ENCODE peak calls at places on chromosomes 7 and 10, in ten cellular contexts. One of them, this sample, is unnamed.

GRCh38 chr10:116417821-116418220 is 9.8 kb upstream of the PNLIPRP3 start:
- DNase-seq in nucleus accumbens: no peak
- DNase-seq in DMS153: no peak
- DNase-seq in endothelial cell of umbilical vein: no peak
- DNase-seq in CD8-positive, alpha-beta T cell: no peak
- DNase-seq in psoas muscle: no peak
- DNase-seq in HCT116: no peak
- DNase-seq in left ventricle myocardium superior: no peak
- DNase-seq in kidney glomerular epithelial cell: no peak
- DNase-seq in activated CD4-positive, alpha-beta T cell treated with anti-CD3 and anti-CD28 coated beads, Interleukin-2, amount 50 U/mL, for 48 hours: no peak
- DNase-seq in this sample: no peak

GRCh38 chr7:52838981-52839411 is 196.4 kb upstream of the POM121L12 start:
- DNase-seq in activated CD4-positive, alpha-beta T cell treated with anti-CD3 and anti-CD28 coated beads, Interleukin-2, amount 50 U/mL, for 48 hours: no peak
- DNase-seq in endothelial cell of umbilical vein: peak
- DNase-seq in psoas muscle: no peak
- DNase-seq in HCT116: no peak
- DNase-seq in kidney glomerular epithelial cell: peak
- DNase-seq in nucleus accumbens: no peak
- DNase-seq in DMS153: no peak
- DNase-seq in CD8-positive, alpha-beta T cell: no peak
- DNase-seq in left ventricle myocardium superior: no peak
- DNase-seq in this sample: no peak

GRCh38 chr7:154698726-154699291 is 304.1 kb downstream of the PAXIP1 start:
- DNase-seq in nucleus accumbens: no peak
- DNase-seq in DMS153: no peak
- DNase-seq in activated CD4-positive, alpha-beta T cell treated with anti-CD3 and anti-CD28 coated beads, Interleukin-2, amount 50 U/mL, for 48 hours: no peak
- DNase-seq in kidney glomerular epithelial cell: no peak
- DNase-seq in endothelial cell of umbilical vein: no peak
- DNase-seq in CD8-positive, alpha-beta T cell: no peak
- DNase-seq in psoas muscle: no peak
- DNase-seq in HCT116: no peak
- DNase-seq in left ventricle myocardium superior: no peak
- DNase-seq in this sample: peak

GRCh38 chr10:125060851-125061556 is 99.4 kb downstream of the CTBP2 start:
- DNase-seq in CD8-positive, alpha-beta T cell: no peak
- DNase-seq in HCT116: peak
- DNase-seq in kidney glomerular epithelial cell: peak
- DNase-seq in psoas muscle: peak
- DNase-seq in nucleus accumbens: peak
- DNase-seq in left ventricle myocardium superior: peak
- DNase-seq in endothelial cell of umbilical vein: peak
- DNase-seq in DMS153: no peak
- DNase-seq in activated CD4-positive, alpha-beta T cell treated with anti-CD3 and anti-CD28 coated beads, Interleukin-2, amount 50 U/mL, for 48 hours: peak
- DNase-seq in this sample: no peak

GRCh38 chr10:36256905-36257304 is 614.8 kb upstream of the FZD8 start:
- DNase-seq in DMS153: no peak
- DNase-seq in kidney glomerular epithelial cell: peak
- DNase-seq in CD8-positive, alpha-beta T cell: no peak
- DNase-seq in HCT116: no peak
- DNase-seq in nucleus accumbens: no peak
- DNase-seq in activated CD4-positive, alpha-beta T cell treated with anti-CD3 and anti-CD28 coated beads, Interleukin-2, amount 50 U/mL, for 48 hours: no peak
- DNase-seq in psoas muscle: no peak
- DNase-seq in endothelial cell of umbilical vein: no peak
- DNase-seq in left ventricle myocardium superior: no peak
- DNase-seq in this sample: no peak

GRCh38 chr10:45471531-45472310 is 97.7 kb downstream of the ALOX5 start:
- DNase-seq in psoas muscle: no peak
- DNase-seq in DMS153: no peak
- DNase-seq in endothelial cell of umbilical vein: peak
- DNase-seq in left ventricle myocardium superior: no peak
- DNase-seq in kidney glomerular epithelial cell: no peak
- DNase-seq in HCT116: no peak
- DNase-seq in nucleus accumbens: no peak
- DNase-seq in activated CD4-positive, alpha-beta T cell treated with anti-CD3 and anti-CD28 coated beads, Interleukin-2, amount 50 U/mL, for 48 hours: no peak
- DNase-seq in CD8-positive, alpha-beta T cell: no peak
- DNase-seq in this sample: no peak

GRCh38 chr7:140726304-140726703 is 29.8 kb downstream of the NDUFB2 start:
- DNase-seq in HCT116: peak
- DNase-seq in endothelial cell of umbilical vein: peak
- DNase-seq in DMS153: no peak
- DNase-seq in left ventricle myocardium superior: no peak
- DNase-seq in CD8-positive, alpha-beta T cell: no peak
- DNase-seq in kidney glomerular epithelial cell: peak
- DNase-seq in nucleus accumbens: no peak
- DNase-seq in activated CD4-positive, alpha-beta T cell treated with anti-CD3 and anti-CD28 coated beads, Interleukin-2, amount 50 U/mL, for 48 hours: no peak
- DNase-seq in psoas muscle: no peak
- DNase-seq in this sample: no peak

GRCh38 chr10:70779685-70780369 is 5.3 kb downstream of the TBATA start:
- DNase-seq in kidney glomerular epithelial cell: no peak
- DNase-seq in psoas muscle: no peak
- DNase-seq in CD8-positive, alpha-beta T cell: no peak
- DNase-seq in HCT116: no peak
- DNase-seq in left ventricle myocardium superior: no peak
- DNase-seq in DMS153: no peak
- DNase-seq in endothelial cell of umbilical vein: no peak
- DNase-seq in activated CD4-positive, alpha-beta T cell treated with anti-CD3 and anti-CD28 coated beads, Interleukin-2, amount 50 U/mL, for 48 hours: no peak
- DNase-seq in nucleus accumbens: no peak
- DNase-seq in this sample: no peak

GRCh38 chr10:94571528-94571927 is 25.9 kb downstream of the HELLS start:
- DNase-seq in psoas muscle: no peak
- DNase-seq in CD8-positive, alpha-beta T cell: no peak
- DNase-seq in endothelial cell of umbilical vein: no peak
- DNase-seq in kidney glomerular epithelial cell: no peak
- DNase-seq in left ventricle myocardium superior: no peak
- DNase-seq in activated CD4-positive, alpha-beta T cell treated with anti-CD3 and anti-CD28 coated beads, Interleukin-2, amount 50 U/mL, for 48 hours: no peak
- DNase-seq in DMS153: no peak
- DNase-seq in HCT116: no peak
- DNase-seq in nucleus accumbens: no peak
- DNase-seq in this sample: no peak

GRCh38 chr10:60594476-60595051 is 183.7 kb upstream of the CDK1 start:
- DNase-seq in activated CD4-positive, alpha-beta T cell treated with anti-CD3 and anti-CD28 coated beads, Interleukin-2, amount 50 U/mL, for 48 hours: no peak
- DNase-seq in HCT116: no peak
- DNase-seq in endothelial cell of umbilical vein: no peak
- DNase-seq in DMS153: no peak
- DNase-seq in CD8-positive, alpha-beta T cell: no peak
- DNase-seq in psoas muscle: no peak
- DNase-seq in kidney glomerular epithelial cell: no peak
- DNase-seq in nucleus accumbens: no peak
- DNase-seq in left ventricle myocardium superior: no peak
- DNase-seq in this sample: no peak

GRCh38 chr7:32879460-32879859 is 12.1 kb downstream of the KBTBD2 start:
- DNase-seq in HCT116: no peak
- DNase-seq in psoas muscle: no peak
- DNase-seq in activated CD4-positive, alpha-beta T cell treated with anti-CD3 and anti-CD28 coated beads, Interleukin-2, amount 50 U/mL, for 48 hours: no peak
- DNase-seq in DMS153: no peak
- DNase-seq in kidney glomerular epithelial cell: peak
- DNase-seq in endothelial cell of umbilical vein: peak
- DNase-seq in left ventricle myocardium superior: no peak
- DNase-seq in nucleus accumbens: no peak
- DNase-seq in CD8-positive, alpha-beta T cell: no peak
- DNase-seq in this sample: no peak

GRCh38 chr7:24152356-24152755 is 131.6 kb upstream of the NPY start:
- DNase-seq in kidney glomerular epithelial cell: no peak
- DNase-seq in left ventricle myocardium superior: no peak
- DNase-seq in activated CD4-positive, alpha-beta T cell treated with anti-CD3 and anti-CD28 coated beads, Interleukin-2, amount 50 U/mL, for 48 hours: no peak
- DNase-seq in psoas muscle: no peak
- DNase-seq in DMS153: no peak
- DNase-seq in endothelial cell of umbilical vein: no peak
- DNase-seq in CD8-positive, alpha-beta T cell: no peak
- DNase-seq in HCT116: no peak
- DNase-seq in nucleus accumbens: no peak
- DNase-seq in this sample: no peak

GRCh38 chr7:30057741-30058140 is 29.5 kb downstream of the PLEKHA8 start:
- DNase-seq in endothelial cell of umbilical vein: no peak
- DNase-seq in kidney glomerular epithelial cell: no peak
- DNase-seq in activated CD4-positive, alpha-beta T cell treated with anti-CD3 and anti-CD28 coated beads, Interleukin-2, amount 50 U/mL, for 48 hours: no peak
- DNase-seq in DMS153: no peak
- DNase-seq in nucleus accumbens: no peak
- DNase-seq in left ventricle myocardium superior: no peak
- DNase-seq in CD8-positive, alpha-beta T cell: no peak
- DNase-seq in HCT116: no peak
- DNase-seq in psoas muscle: no peak
- DNase-seq in this sample: no peak

GRCh38 chr10:124992462-124993344 is 50.8 kb downstream of the ZRANB1 start:
- DNase-seq in left ventricle myocardium superior: peak
- DNase-seq in psoas muscle: peak
- DNase-seq in HCT116: peak
- DNase-seq in endothelial cell of umbilical vein: peak
- DNase-seq in CD8-positive, alpha-beta T cell: no peak
- DNase-seq in kidney glomerular epithelial cell: peak
- DNase-seq in nucleus accumbens: peak
- DNase-seq in DMS153: no peak
- DNase-seq in activated CD4-positive, alpha-beta T cell treated with anti-CD3 and anti-CD28 coated beads, Interleukin-2, amount 50 U/mL, for 48 hours: peak
- DNase-seq in this sample: no peak

GRCh38 chr10:124088944-124089343 is 4.5 kb downstream of the CHST15 start:
- DNase-seq in DMS153: no peak
- DNase-seq in HCT116: no peak
- DNase-seq in left ventricle myocardium superior: no peak
- DNase-seq in endothelial cell of umbilical vein: no peak
- DNase-seq in kidney glomerular epithelial cell: no peak
- DNase-seq in nucleus accumbens: peak
- DNase-seq in CD8-positive, alpha-beta T cell: no peak
- DNase-seq in psoas muscle: no peak
- DNase-seq in activated CD4-positive, alpha-beta T cell treated with anti-CD3 and anti-CD28 coated beads, Interleukin-2, amount 50 U/mL, for 48 hours: no peak
- DNase-seq in this sample: no peak

GRCh38 chr7:108181073-108181985 is 51.2 kb upstream of the LAMB4 start:
- DNase-seq in nucleus accumbens: no peak
- DNase-seq in psoas muscle: no peak
- DNase-seq in endothelial cell of umbilical vein: peak
- DNase-seq in DMS153: no peak
- DNase-seq in CD8-positive, alpha-beta T cell: no peak
- DNase-seq in HCT116: peak
- DNase-seq in left ventricle myocardium superior: no peak
- DNase-seq in activated CD4-positive, alpha-beta T cell treated with anti-CD3 and anti-CD28 coated beads, Interleukin-2, amount 50 U/mL, for 48 hours: no peak
- DNase-seq in kidney glomerular epithelial cell: peak
- DNase-seq in this sample: no peak

GRCh38 chr10:59240581-59241183 is 64.2 kb downstream of the PHYHIPL start:
- DNase-seq in CD8-positive, alpha-beta T cell: no peak
- DNase-seq in DMS153: peak
- DNase-seq in psoas muscle: no peak
- DNase-seq in left ventricle myocardium superior: no peak
- DNase-seq in nucleus accumbens: no peak
- DNase-seq in HCT116: peak
- DNase-seq in kidney glomerular epithelial cell: peak
- DNase-seq in endothelial cell of umbilical vein: peak
- DNase-seq in activated CD4-positive, alpha-beta T cell treated with anti-CD3 and anti-CD28 coated beads, Interleukin-2, amount 50 U/mL, for 48 hours: no peak
- DNase-seq in this sample: no peak

GRCh38 chr7:91046322-91047088 is 217.7 kb upstream of the FZD1 start:
- DNase-seq in activated CD4-positive, alpha-beta T cell treated with anti-CD3 and anti-CD28 coated beads, Interleukin-2, amount 50 U/mL, for 48 hours: no peak
- DNase-seq in psoas muscle: no peak
- DNase-seq in DMS153: no peak
- DNase-seq in left ventricle myocardium superior: no peak
- DNase-seq in kidney glomerular epithelial cell: no peak
- DNase-seq in HCT116: no peak
- DNase-seq in nucleus accumbens: no peak
- DNase-seq in endothelial cell of umbilical vein: peak
- DNase-seq in CD8-positive, alpha-beta T cell: no peak
- DNase-seq in this sample: no peak

GRCh38 chr7:121113288-121113687 is 124.8 kb downstream of the CPED1 start:
- DNase-seq in left ventricle myocardium superior: no peak
- DNase-seq in CD8-positive, alpha-beta T cell: no peak
- DNase-seq in DMS153: no peak
- DNase-seq in nucleus accumbens: no peak
- DNase-seq in HCT116: no peak
- DNase-seq in psoas muscle: no peak
- DNase-seq in kidney glomerular epithelial cell: peak
- DNase-seq in activated CD4-positive, alpha-beta T cell treated with anti-CD3 and anti-CD28 coated beads, Interleukin-2, amount 50 U/mL, for 48 hours: no peak
- DNase-seq in endothelial cell of umbilical vein: no peak
- DNase-seq in this sample: no peak

GRCh38 chr10:82041018-82041417 is 166.0 kb downstream of the NRG3 start:
- DNase-seq in DMS153: no peak
- DNase-seq in activated CD4-positive, alpha-beta T cell treated with anti-CD3 and anti-CD28 coated beads, Interleukin-2, amount 50 U/mL, for 48 hours: no peak
- DNase-seq in nucleus accumbens: no peak
- DNase-seq in endothelial cell of umbilical vein: no peak
- DNase-seq in CD8-positive, alpha-beta T cell: no peak
- DNase-seq in kidney glomerular epithelial cell: peak
- DNase-seq in HCT116: no peak
- DNase-seq in left ventricle myocardium superior: no peak
- DNase-seq in psoas muscle: no peak
- DNase-seq in this sample: no peak

GRCh38 chr7:91596287-91596686 is 284.2 kb downstream of the MTERF1 start:
- DNase-seq in DMS153: no peak
- DNase-seq in nucleus accumbens: no peak
- DNase-seq in CD8-positive, alpha-beta T cell: no peak
- DNase-seq in psoas muscle: no peak
- DNase-seq in left ventricle myocardium superior: no peak
- DNase-seq in HCT116: no peak
- DNase-seq in kidney glomerular epithelial cell: no peak
- DNase-seq in endothelial cell of umbilical vein: no peak
- DNase-seq in activated CD4-positive, alpha-beta T cell treated with anti-CD3 and anti-CD28 coated beads, Interleukin-2, amount 50 U/mL, for 48 hours: no peak
- DNase-seq in this sample: no peak

GRCh38 chr10:127853868-127854768 is 38.6 kb downstream of the CLRN3 start:
- DNase-seq in endothelial cell of umbilical vein: peak
- DNase-seq in kidney glomerular epithelial cell: peak
- DNase-seq in CD8-positive, alpha-beta T cell: peak
- DNase-seq in psoas muscle: peak
- DNase-seq in nucleus accumbens: peak
- DNase-seq in DMS153: peak
- DNase-seq in HCT116: peak
- DNase-seq in left ventricle myocardium superior: peak
- DNase-seq in activated CD4-positive, alpha-beta T cell treated with anti-CD3 and anti-CD28 coated beads, Interleukin-2, amount 50 U/mL, for 48 hours: peak
- DNase-seq in this sample: peak

GRCh38 chr7:92782236-92782635 is 54.1 kb downstream of the CDK6 start:
- DNase-seq in kidney glomerular epithelial cell: no peak
- DNase-seq in left ventricle myocardium superior: no peak
- DNase-seq in CD8-positive, alpha-beta T cell: no peak
- DNase-seq in nucleus accumbens: no peak
- DNase-seq in activated CD4-positive, alpha-beta T cell treated with anti-CD3 and anti-CD28 coated beads, Interleukin-2, amount 50 U/mL, for 48 hours: no peak
- DNase-seq in HCT116: no peak
- DNase-seq in endothelial cell of umbilical vein: no peak
- DNase-seq in psoas muscle: no peak
- DNase-seq in DMS153: no peak
- DNase-seq in this sample: no peak

GRCh38 chr10:6148908-6149307 is 53.8 kb upstream of the PFKFB3 start:
- DNase-seq in DMS153: no peak
- DNase-seq in HCT116: no peak
- DNase-seq in psoas muscle: no peak
- DNase-seq in nucleus accumbens: no peak
- DNase-seq in activated CD4-positive, alpha-beta T cell treated with anti-CD3 and anti-CD28 coated beads, Interleukin-2, amount 50 U/mL, for 48 hours: no peak
- DNase-seq in endothelial cell of umbilical vein: no peak
- DNase-seq in kidney glomerular epithelial cell: no peak
- DNase-seq in CD8-positive, alpha-beta T cell: peak
- DNase-seq in left ventricle myocardium superior: no peak
- DNase-seq in this sample: no peak

GRCh38 chr10:122206471-122207065 is 64.5 kb upstream of the BTBD16 start:
- DNase-seq in kidney glomerular epithelial cell: no peak
- DNase-seq in DMS153: no peak
- DNase-seq in HCT116: no peak
- DNase-seq in nucleus accumbens: no peak
- DNase-seq in CD8-positive, alpha-beta T cell: no peak
- DNase-seq in endothelial cell of umbilical vein: no peak
- DNase-seq in left ventricle myocardium superior: no peak
- DNase-seq in activated CD4-positive, alpha-beta T cell treated with anti-CD3 and anti-CD28 coated beads, Interleukin-2, amount 50 U/mL, for 48 hours: no peak
- DNase-seq in psoas muscle: no peak
- DNase-seq in this sample: no peak

GRCh38 chr7:100044719-100045118 is 4.9 kb upstream of the ZSCAN21 start:
- DNase-seq in DMS153: no peak
- DNase-seq in kidney glomerular epithelial cell: no peak
- DNase-seq in HCT116: no peak
- DNase-seq in endothelial cell of umbilical vein: no peak
- DNase-seq in left ventricle myocardium superior: no peak
- DNase-seq in CD8-positive, alpha-beta T cell: no peak
- DNase-seq in psoas muscle: no peak
- DNase-seq in activated CD4-positive, alpha-beta T cell treated with anti-CD3 and anti-CD28 coated beads, Interleukin-2, amount 50 U/mL, for 48 hours: no peak
- DNase-seq in nucleus accumbens: no peak
- DNase-seq in this sample: no peak

GRCh38 chr10:44985175-44985681 is 6.6 kb upstream of the DEPP1 start:
- DNase-seq in endothelial cell of umbilical vein: peak
- DNase-seq in activated CD4-positive, alpha-beta T cell treated with anti-CD3 and anti-CD28 coated beads, Interleukin-2, amount 50 U/mL, for 48 hours: no peak
- DNase-seq in left ventricle myocardium superior: no peak
- DNase-seq in psoas muscle: no peak
- DNase-seq in HCT116: no peak
- DNase-seq in DMS153: no peak
- DNase-seq in kidney glomerular epithelial cell: no peak
- DNase-seq in nucleus accumbens: no peak
- DNase-seq in CD8-positive, alpha-beta T cell: no peak
- DNase-seq in this sample: no peak

GRCh38 chr7:74525881-74526280 is 72.2 kb downstream of the GTF2IRD1 start:
- DNase-seq in endothelial cell of umbilical vein: no peak
- DNase-seq in CD8-positive, alpha-beta T cell: no peak
- DNase-seq in DMS153: peak
- DNase-seq in kidney glomerular epithelial cell: no peak
- DNase-seq in HCT116: no peak
- DNase-seq in activated CD4-positive, alpha-beta T cell treated with anti-CD3 and anti-CD28 coated beads, Interleukin-2, amount 50 U/mL, for 48 hours: no peak
- DNase-seq in nucleus accumbens: no peak
- DNase-seq in psoas muscle: no peak
- DNase-seq in left ventricle myocardium superior: no peak
- DNase-seq in this sample: no peak

This sample was measured in GM12891.